ENCODE peak calls at places on chromosome 12, in seven cellular contexts. One of them, this sample, is unnamed.

GRCh38 chr12:64825143-64826011 is 930 bp downstream of the TBC1D30 start:
- DNase-seq in astrocyte of the spinal cord: no peak
- DNase-seq in thyroid gland: peak; percentile 29
- DNase-seq in fibroblast of lung: no peak
- DNase-seq in GM12865: peak; percentile 34
- DNase-seq in NB4: no peak
- DNase-seq in OCI-LY7: no peak
- DNase-seq in this sample: no peak

GRCh38 chr12:82300611-82301010 is 57.6 kb downstream of the CCDC59 start:
- DNase-seq in astrocyte of the spinal cord: no peak
- DNase-seq in thyroid gland: no peak
- DNase-seq in fibroblast of lung: no peak
- DNase-seq in GM12865: no peak
- DNase-seq in NB4: no peak
- DNase-seq in OCI-LY7: no peak
- DNase-seq in this sample: no peak

GRCh38 chr12:11827096-11827841 is 177.8 kb downstream of the ETV6 start:
- DNase-seq in astrocyte of the spinal cord: no peak
- DNase-seq in thyroid gland: peak; percentile 89
- DNase-seq in fibroblast of lung: peak; percentile 30
- DNase-seq in GM12865: no peak
- DNase-seq in NB4: no peak
- DNase-seq in OCI-LY7: no peak
- DNase-seq in this sample: no peak

GRCh38 chr12:105031061-105031807 is 45.1 kb downstream of the NOPCHAP1 start:
- DNase-seq in astrocyte of the spinal cord: no peak
- DNase-seq in thyroid gland: no peak
- DNase-seq in fibroblast of lung: no peak
- DNase-seq in GM12865: peak; percentile 67
- DNase-seq in NB4: no peak
- DNase-seq in OCI-LY7: peak; percentile 25
- DNase-seq in this sample: peak; percentile 36

GRCh38 chr12:88925370-88925915 is 345.2 kb upstream of the KITLG start:
- DNase-seq in astrocyte of the spinal cord: no peak
- DNase-seq in thyroid gland: no peak
- DNase-seq in fibroblast of lung: peak; percentile 34
- DNase-seq in GM12865: no peak
- DNase-seq in NB4: no peak
- DNase-seq in OCI-LY7: no peak
- DNase-seq in this sample: no peak

GRCh38 chr12:70031046-70031445 is 206.0 kb downstream of the MYRFL start:
- DNase-seq in astrocyte of the spinal cord: no peak
- DNase-seq in thyroid gland: no peak
- DNase-seq in fibroblast of lung: no peak
- DNase-seq in GM12865: no peak
- DNase-seq in NB4: no peak
- DNase-seq in OCI-LY7: no peak
- DNase-seq in this sample: no peak

GRCh38 chr12:26523708-26524150 is 309.3 kb downstream of the ITPR2 start:
- DNase-seq in astrocyte of the spinal cord: peak; percentile 87
- DNase-seq in thyroid gland: peak; percentile 96
- DNase-seq in fibroblast of lung: peak; percentile 96
- DNase-seq in GM12865: no peak
- DNase-seq in NB4: peak; percentile 100
- DNase-seq in OCI-LY7: no peak
- DNase-seq in this sample: no peak

GRCh38 chr12:52010692-52011601 is 4.2 kb downstream of the TAMALIN start:
- DNase-seq in astrocyte of the spinal cord: no peak
- DNase-seq in thyroid gland: no peak
- DNase-seq in fibroblast of lung: no peak
- DNase-seq in GM12865: no peak
- DNase-seq in NB4: no peak
- DNase-seq in OCI-LY7: no peak
- DNase-seq in this sample: no peak

GRCh38 chr12:57342207-57342691 is 88.6 kb downstream of the R3HDM2 start:
- DNase-seq in astrocyte of the spinal cord: peak; percentile 17
- DNase-seq in thyroid gland: peak; percentile 69
- DNase-seq in fibroblast of lung: peak; percentile 70
- DNase-seq in GM12865: no peak
- DNase-seq in NB4: peak; percentile 18
- DNase-seq in OCI-LY7: no peak
- DNase-seq in this sample: no peak

GRCh38 chr12:94570161-94570560 is 80.2 kb downstream of the TMCC3 start:
- DNase-seq in astrocyte of the spinal cord: peak; percentile 56
- DNase-seq in thyroid gland: peak; percentile 56
- DNase-seq in fibroblast of lung: peak; percentile 19
- DNase-seq in GM12865: no peak
- DNase-seq in NB4: no peak
- DNase-seq in OCI-LY7: no peak
- DNase-seq in this sample: no peak

GRCh38 chr12:11228268-11228879 is 41.1 kb downstream of the PRB3 start:
- DNase-seq in astrocyte of the spinal cord: peak; percentile 54
- DNase-seq in thyroid gland: peak; percentile 17
- DNase-seq in fibroblast of lung: peak; percentile 39
- DNase-seq in GM12865: peak; percentile 63
- DNase-seq in NB4: peak; percentile 57
- DNase-seq in OCI-LY7: peak; percentile 45
- DNase-seq in this sample: no peak

GRCh38 chr12:49784756-49785409 is 43.3 kb downstream of the NCKAP5L start:
- DNase-seq in astrocyte of the spinal cord: peak; percentile 43
- DNase-seq in thyroid gland: no peak
- DNase-seq in fibroblast of lung: peak; percentile 62
- DNase-seq in GM12865: no peak
- DNase-seq in NB4: no peak
- DNase-seq in OCI-LY7: no peak
- DNase-seq in this sample: no peak

GRCh38 chr12:23113781-23114180 is 488.8 kb downstream of the ETNK1 start:
- DNase-seq in astrocyte of the spinal cord: peak; percentile 28
- DNase-seq in thyroid gland: no peak
- DNase-seq in fibroblast of lung: no peak
- DNase-seq in GM12865: no peak
- DNase-seq in NB4: no peak
- DNase-seq in OCI-LY7: no peak
- DNase-seq in this sample: no peak

GRCh38 chr12:57420482-57420881 is 10.4 kb downstream of the R3HDM2 start:
- DNase-seq in astrocyte of the spinal cord: no peak
- DNase-seq in thyroid gland: no peak
- DNase-seq in fibroblast of lung: no peak
- DNase-seq in GM12865: no peak
- DNase-seq in NB4: no peak
- DNase-seq in OCI-LY7: no peak
- DNase-seq in this sample: no peak

GRCh38 chr12:37733856-37734255 is 582.7 kb upstream of the ALG10B start:
- DNase-seq in astrocyte of the spinal cord: no peak
- DNase-seq in thyroid gland: no peak
- DNase-seq in fibroblast of lung: no peak
- DNase-seq in GM12865: no peak
- DNase-seq in NB4: no peak
- DNase-seq in OCI-LY7: no peak
- DNase-seq in this sample: no peak

GRCh38 chr12:123938679-123939480 is 33.8 kb downstream of the CCDC92 start:
- DNase-seq in astrocyte of the spinal cord: no peak
- DNase-seq in thyroid gland: no peak
- DNase-seq in fibroblast of lung: no peak
- DNase-seq in GM12865: no peak
- DNase-seq in NB4: no peak
- DNase-seq in OCI-LY7: peak; percentile 4
- DNase-seq in this sample: no peak

GRCh38 chr12:47306130-47306529 is 226.4 kb upstream of the AMIGO2 start:
- DNase-seq in astrocyte of the spinal cord: no peak
- DNase-seq in thyroid gland: no peak
- DNase-seq in fibroblast of lung: no peak
- DNase-seq in GM12865: no peak
- DNase-seq in NB4: no peak
- DNase-seq in OCI-LY7: no peak
- DNase-seq in this sample: no peak

GRCh38 chr12:47305464-47305863 is 225.7 kb upstream of the AMIGO2 start:
- DNase-seq in astrocyte of the spinal cord: no peak
- DNase-seq in thyroid gland: no peak
- DNase-seq in fibroblast of lung: no peak
- DNase-seq in GM12865: no peak
- DNase-seq in NB4: no peak
- DNase-seq in OCI-LY7: no peak
- DNase-seq in this sample: no peak

GRCh38 chr12:47311011-47311410 is 231.3 kb upstream of the AMIGO2 start:
- DNase-seq in astrocyte of the spinal cord: no peak
- DNase-seq in thyroid gland: no peak
- DNase-seq in fibroblast of lung: no peak
- DNase-seq in GM12865: no peak
- DNase-seq in NB4: no peak
- DNase-seq in OCI-LY7: no peak
- DNase-seq in this sample: no peak

GRCh38 chr12:47308672-47309071 is 228.9 kb upstream of the AMIGO2 start:
- DNase-seq in astrocyte of the spinal cord: no peak
- DNase-seq in thyroid gland: no peak
- DNase-seq in fibroblast of lung: no peak
- DNase-seq in GM12865: no peak
- DNase-seq in NB4: no peak
- DNase-seq in OCI-LY7: no peak
- DNase-seq in this sample: no peak

DNA sequence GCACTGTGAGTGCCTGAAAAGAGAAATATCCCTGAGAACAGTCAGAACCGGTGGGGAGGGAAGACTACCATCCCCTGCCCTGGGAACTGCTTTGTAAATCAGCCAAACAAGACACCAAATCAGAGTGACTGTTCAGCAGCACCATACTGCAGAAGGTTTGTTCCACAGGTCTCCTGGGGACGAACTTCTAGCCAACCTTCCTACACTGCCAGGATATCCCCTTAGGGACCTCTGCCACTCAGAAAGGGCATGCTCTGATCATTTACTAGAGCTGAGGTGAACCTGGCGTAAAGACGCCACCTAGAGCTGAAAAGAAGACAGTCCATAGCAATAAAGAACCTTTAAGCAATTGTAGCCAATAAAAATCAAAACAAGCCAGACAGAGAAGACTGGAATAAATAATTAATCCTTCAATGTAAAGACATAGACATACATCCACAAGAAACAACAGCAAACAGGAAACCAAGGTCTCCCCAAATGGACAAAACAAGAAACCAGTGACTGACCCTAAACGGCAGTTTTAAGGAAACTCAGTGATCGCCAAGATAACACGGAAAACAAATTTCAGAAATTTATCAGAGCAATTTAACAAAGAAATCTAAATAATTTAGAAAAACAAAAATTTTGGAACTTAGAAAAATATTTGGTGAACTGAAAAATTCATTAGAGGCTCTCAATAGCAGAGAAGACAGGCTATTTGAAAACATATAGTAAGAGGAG is 228.1 kb upstream of the AMIGO2 start:
- DNase-seq in astrocyte of the spinal cord: peak; percentile 81
- DNase-seq in thyroid gland: peak; percentile 44
- DNase-seq in fibroblast of lung: peak; percentile 75
- DNase-seq in GM12865: peak; percentile 65
- DNase-seq in NB4: peak; percentile 86
- DNase-seq in OCI-LY7: peak; percentile 76
- DNase-seq in this sample: peak; percentile 33
- H3K4me3 ChIP-seq in astrocyte of the spinal cord: no peak overlapping the region
- H3K4me3 ChIP-seq in thyroid gland: no peak overlapping the region
- H3K4me3 ChIP-seq in fibroblast of lung: no peak overlapping the region
- H3K4me3 ChIP-seq in GM12865: no peak overlapping the region
- H3K4me3 ChIP-seq in NB4: no peak overlapping the region
- H3K4me3 ChIP-seq in OCI-LY7: no peak overlapping the region
- H3K4me3 ChIP-seq in this sample: no peak overlapping the region

DNA sequence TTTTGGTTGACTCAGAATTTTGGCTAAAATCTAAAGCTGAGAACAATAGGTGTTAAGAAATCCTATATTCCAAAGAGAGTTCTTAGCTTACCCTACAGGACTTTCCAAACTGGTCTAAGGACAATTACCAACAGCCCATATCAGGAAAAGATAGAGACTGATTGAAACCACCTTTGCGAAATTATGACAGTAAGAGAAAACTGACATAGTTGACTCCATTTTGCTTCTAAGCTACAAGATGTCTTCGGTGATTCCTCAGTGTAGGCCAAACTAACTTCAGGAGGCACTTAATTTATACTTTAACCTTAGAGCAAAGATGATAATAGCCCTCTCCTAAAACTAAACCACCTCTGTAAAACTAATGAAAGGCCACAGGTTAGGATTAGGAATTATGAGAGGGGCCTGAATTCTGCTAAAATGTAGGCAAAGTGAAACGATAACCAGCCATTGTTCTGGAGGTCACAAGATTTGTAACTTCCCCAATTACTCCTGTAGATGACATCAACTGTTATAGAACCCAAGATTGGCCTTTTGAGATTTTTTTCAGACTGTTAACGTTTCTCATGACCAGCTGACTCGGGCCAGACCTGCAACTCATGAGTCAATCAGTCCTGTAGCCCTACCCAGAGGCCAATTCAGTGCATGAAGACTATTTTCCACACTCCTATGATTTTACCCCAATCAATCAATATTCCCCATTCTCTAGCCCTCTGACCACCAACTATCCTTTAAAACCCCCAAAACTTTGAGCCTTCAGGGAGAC is 43.0 kb downstream of the KLRG1 start:
- DNase-seq in astrocyte of the spinal cord: no peak
- DNase-seq in thyroid gland: no peak
- DNase-seq in fibroblast of lung: no peak
- DNase-seq in GM12865: peak; percentile 18
- DNase-seq in NB4: peak; percentile 6
- DNase-seq in OCI-LY7: no peak
- DNase-seq in this sample: no peak
- TF ChIP-seq CTCF in astrocyte of the spinal cord: no peak
- TF ChIP-seq CTCF in thyroid gland: no peak
- TF ChIP-seq CTCF in fibroblast of lung: no peak
- TF ChIP-seq CTCF in GM12865: no peak
- TF ChIP-seq CTCF in NB4: no peak
- TF ChIP-seq CTCF in OCI-LY7: no peak
- TF ChIP-seq CTCF in this sample: peak; percentile 3

DNA sequence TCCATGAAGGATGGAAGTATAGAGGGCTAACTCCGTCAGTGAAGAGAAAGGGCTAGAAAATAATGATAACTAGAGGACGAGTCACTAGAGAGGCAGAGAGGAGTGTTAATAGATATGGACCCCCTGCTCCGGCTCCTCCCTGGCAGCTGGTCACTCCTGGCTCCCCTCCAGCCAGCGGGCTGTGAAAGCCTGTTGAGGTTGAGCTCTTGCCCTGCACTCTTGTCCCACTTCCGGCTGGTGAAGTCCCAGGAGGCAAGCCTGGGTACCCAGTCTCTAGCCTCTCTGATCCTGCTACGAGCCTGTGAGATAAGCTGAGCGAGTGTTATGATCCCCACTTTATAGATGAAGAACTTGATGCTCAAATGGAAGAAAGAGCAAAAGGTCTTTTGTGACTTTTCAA is 90.3 kb downstream of the RFX4 start:
- DNase-seq in astrocyte of the spinal cord: no peak
- DNase-seq in thyroid gland: peak; percentile 48
- DNase-seq in fibroblast of lung: no peak
- DNase-seq in GM12865: peak; percentile 25
- DNase-seq in NB4: peak; percentile 28
- DNase-seq in OCI-LY7: no peak
- DNase-seq in this sample: no peak
- H3K4me3 ChIP-seq in astrocyte of the spinal cord: no peak overlapping the region
- H3K4me3 ChIP-seq in thyroid gland: no peak overlapping the region
- H3K4me3 ChIP-seq in fibroblast of lung: no peak overlapping the region
- H3K4me3 ChIP-seq in GM12865: no peak overlapping the region
- H3K4me3 ChIP-seq in NB4: no peak overlapping the region
- H3K4me3 ChIP-seq in OCI-LY7: no peak overlapping the region
- H3K4me3 ChIP-seq in this sample: no peak overlapping the region

GRCh38 chr12:15982471-15982870 is 71.3 kb downstream of the DERA start:
- DNase-seq in astrocyte of the spinal cord: peak; percentile 62
- DNase-seq in thyroid gland: no peak
- DNase-seq in fibroblast of lung: peak; percentile 76
- DNase-seq in GM12865: no peak
- DNase-seq in NB4: peak; percentile 7
- DNase-seq in OCI-LY7: peak; percentile 54
- DNase-seq in this sample: no peak
- TF ChIP-seq CTCF in astrocyte of the spinal cord: peak; percentile 62
- TF ChIP-seq CTCF in thyroid gland: no peak
- TF ChIP-seq CTCF in fibroblast of lung: peak; percentile 61
- TF ChIP-seq CTCF in GM12865: no peak
- TF ChIP-seq CTCF in NB4: peak; percentile 34
- TF ChIP-seq CTCF in OCI-LY7: peak; percentile 86
- TF ChIP-seq CTCF in this sample: no peak

This sample was measured in GM12864.